ENCODE peak calls at places on chromosome 2, in nine cellular contexts. G is HCT116, Q is prostate gland, L is thoracic aorta, E is upper lobe of left lung, N is mammary epithelial cell, A is tibial artery, M is kidney, C is upper lobe of right lung. F is an unnamed sample.
A peak's percentile ranks its signal among the peaks of the same experiment; 100 is the strongest.

GRCh38 chr2:134127496-134127895 is 126.4 kb upstream of the MGAT5 start:
- DNase-seq in N (no peak), E (no peak), M (no peak), C (no peak), G (no peak), A (no peak), L (no peak), Q (no peak), F (peak; percentile 8)

GRCh38 chr2:280655-281110 is 7.2 kb downstream of the ALKAL2 start:
- DNase-seq in Q (no peak), N (no peak), L (no peak), M (no peak), C (no peak), A (no peak), E (no peak), G (no peak), F (no peak)

GRCh38 chr2:233356546-233357308 is 2.4 kb downstream of the DGKD start:
- DNase-seq in E (peak; percentile 65), N (no peak), L (no peak), Q (no peak), C (peak; percentile 52), M (no peak), G (no peak), A (no peak), F (no peak)

GRCh38 chr2:73933194-73933593 is 6.5 kb downstream of the DGUOK start:
- DNase-seq in G (no peak), Q (no peak), E (peak; percentile 58), L (no peak), A (no peak), C (no peak), M (no peak), N (peak; percentile 39), F (no peak)

GRCh38 chr2:85164145-85164559 is 31.0 kb downstream of the TCF7L1 start:
- DNase-seq in Q (no peak), E (peak; percentile 42), M (no peak), C (no peak), L (no peak), A (no peak), G (no peak), N (no peak), F (no peak)

GRCh38 chr2:145184741-145185671 is 665.1 kb upstream of the ZEB2 start:
- DNase-seq in E (no peak), A (no peak), Q (no peak), M (no peak), C (no peak), G (no peak), L (no peak), N (no peak), F (no peak)

GRCh38 chr2:15180379-15180778 is 380.8 kb downstream of the NBAS start:
- DNase-seq in L (no peak), C (no peak), N (no peak), M (no peak), A (no peak), Q (no peak), E (no peak), G (no peak), F (no peak)

GRCh38 chr2:26631401-26631800 is 9.8 kb downstream of the CIB4 start:
- DNase-seq in E (no peak), A (no peak), L (no peak), G (no peak), M (no peak), Q (no peak), N (no peak), C (no peak), F (no peak)

GRCh38 chr2:113973856-113974255 is 84.0 kb downstream of the ACTR3 start:
- DNase-seq in A (no peak), L (no peak), Q (no peak), M (no peak), G (no peak), N (no peak), E (no peak), C (no peak), F (no peak)

GRCh38 chr2:63589148-63589972 is 597 bp downstream of the MDH1 start:
- DNase-seq in Q (no peak), L (no peak), G (no peak), A (no peak), N (no peak), E (no peak), M (no peak), C (no peak), F (no peak)

GRCh38 chr2:206084870-206085741 is 868 bp downstream of the INO80D start:
- DNase-seq in A (peak; percentile 23), L (no peak), C (peak; percentile 80), Q (peak; percentile 21), M (peak; percentile 84), G (no peak), N (peak; percentile 24), E (peak; percentile 27), F (peak; percentile 41)

GRCh38 chr2:157441072-157441454 is 2.8 kb downstream of the CYTIP start:
- DNase-seq in Q (no peak), G (no peak), M (no peak), C (no peak), N (no peak), L (no peak), E (peak; percentile 41), A (no peak), F (peak; percentile 68)

GRCh38 chr2:188028739-188029138 is 262.9 kb upstream of the GULP1 start:
- DNase-seq in A (no peak), E (no peak), C (no peak), Q (no peak), N (no peak), G (no peak), L (no peak), M (no peak), F (no peak)

GRCh38 chr2:188024811-188025210 is 266.9 kb upstream of the GULP1 start:
- DNase-seq in A (no peak), Q (no peak), E (no peak), G (no peak), N (no peak), C (no peak), L (no peak), M (no peak), F (no peak)

GRCh38 chr2:188022389-188022788 is 269.3 kb upstream of the GULP1 start:
- DNase-seq in A (no peak), L (no peak), N (no peak), M (no peak), C (no peak), G (no peak), Q (no peak), E (no peak), F (no peak)

GRCh38 chr2:188023035-188023434 is 268.6 kb upstream of the GULP1 start:
- DNase-seq in G (no peak), C (no peak), L (no peak), N (no peak), Q (no peak), A (no peak), E (no peak), M (no peak), F (no peak)
- H3K9me3 ChIP-seq in G (no peaks in the 10 kb centered on the region), C (no peaks in the 10 kb centered on the region), L (no peaks in the 10 kb centered on the region), N (peaks cover 2% of the 10 kb centered on the region), Q (no peaks in the 10 kb centered on the region), A (no peaks in the 10 kb centered on the region), E (no peaks in the 10 kb centered on the region), M (no peaks in the 10 kb centered on the region), F (no peaks in the 10 kb centered on the region)

GRCh38 chr2:44955593-44956449 is 14.3 kb downstream of the SIX3 start:
- DNase-seq in Q (peak; percentile 49), M (peak; percentile 91), L (no peak), G (peak; percentile 46), C (peak; percentile 89), N (peak; percentile 54), A (peak; percentile 60), E (peak; percentile 53), F (peak; percentile 69)
- H3K4me3 ChIP-seq in Q (no peak overlapping the region), M (peak overlapping the region; percentile 48), L (peak overlapping the region; percentile 54), G (peak overlapping the region; percentile 37), C (no peak overlapping the region), N (peak overlapping the region; percentile 25), A (peak overlapping the region; percentile 34), E (peak overlapping the region; percentile 22), F (no peak overlapping the region)

DNA sequence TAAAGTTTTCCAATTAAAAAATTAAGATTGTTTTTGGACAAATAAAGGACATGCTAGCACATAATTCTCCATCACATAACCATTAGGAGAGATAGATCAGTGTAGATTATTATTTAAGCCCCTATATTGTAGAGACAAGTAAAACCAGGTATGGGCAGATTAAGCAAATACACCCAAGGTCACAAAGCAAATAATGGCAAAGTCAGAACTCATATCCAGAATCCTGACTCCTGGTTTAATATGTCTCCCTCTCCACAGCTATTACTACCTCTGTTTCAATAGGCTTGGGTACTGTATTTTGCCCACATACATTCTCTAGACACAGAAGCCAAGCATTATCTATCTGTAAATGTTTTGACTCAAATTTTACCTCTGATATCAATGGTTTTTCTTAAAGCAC is 282.3 kb downstream of the EPHA4 start:
- DNase-seq in E (no peak), C (no peak), G (no peak), N (no peak), A (no peak), L (no peak), M (no peak), Q (no peak), F (no peak)
- H3K4me1 ChIP-seq in E (no peaks in the 10 kb centered on the region), C (no peaks in the 10 kb centered on the region), G (no peaks in the 10 kb centered on the region), N (no peaks in the 10 kb centered on the region), A (no peaks in the 10 kb centered on the region), L (no peaks in the 10 kb centered on the region), M (no peaks in the 10 kb centered on the region), Q (no peaks in the 10 kb centered on the region), F (no peaks in the 10 kb centered on the region)

GRCh38 chr2:41998201-41998781 is 49.5 kb upstream of the PKDCC start:
- DNase-seq in C (no peak), Q (no peak), A (no peak), G (no peak), L (no peak), E (no peak), N (no peak), M (no peak), F (no peak)

GRCh38 chr2:41999882-42000281 is 47.9 kb upstream of the PKDCC start:
- DNase-seq in L (no peak), M (no peak), A (no peak), Q (no peak), G (no peak), N (no peak), C (no peak), E (no peak), F (no peak)

GRCh38 chr2:41994661-41995060 is 53.2 kb upstream of the PKDCC start:
- DNase-seq in A (no peak), N (no peak), E (no peak), L (no peak), M (no peak), C (no peak), G (no peak), Q (no peak), F (no peak)

GRCh38 chr2:42001696-42002331 is 46.0 kb upstream of the PKDCC start:
- DNase-seq in L (no peak), G (no peak), N (no peak), A (no peak), C (no peak), Q (no peak), E (no peak), M (no peak), F (no peak)

DNA sequence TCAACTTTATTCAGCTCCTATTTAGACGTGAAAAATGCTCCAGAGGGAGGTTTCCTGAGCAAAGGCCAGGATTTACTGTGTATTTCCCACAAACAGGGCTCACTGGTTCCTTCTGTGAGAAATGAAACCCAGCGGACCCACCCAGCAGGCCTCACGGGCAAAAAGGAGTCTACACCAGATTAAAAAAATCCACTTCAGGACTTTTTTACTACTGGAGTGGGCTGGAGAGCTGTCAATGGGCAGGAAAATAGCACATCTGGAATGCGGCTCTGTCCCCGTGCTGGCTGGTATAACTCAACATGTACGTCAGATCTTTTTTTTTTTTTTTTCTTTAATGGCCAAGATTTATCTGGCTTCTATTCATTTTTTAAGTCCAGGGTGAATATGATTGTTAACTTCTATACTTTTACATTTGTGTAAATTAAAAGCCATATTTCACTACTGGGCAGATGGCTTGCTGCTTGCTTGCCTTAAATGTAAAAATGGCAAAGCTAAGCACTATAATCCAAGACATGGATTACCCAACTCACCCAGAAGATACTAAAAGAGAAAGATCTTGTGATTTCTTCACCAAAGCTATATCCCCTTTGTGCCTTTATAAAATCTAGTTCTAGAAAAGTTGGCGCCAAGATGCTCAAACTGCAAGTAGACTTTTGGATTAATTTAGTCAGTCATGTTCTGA is 48.9 kb upstream of the PKDCC start:
- DNase-seq in N (no peak), G (no peak), E (no peak), A (peak; percentile 38), L (no peak), M (no peak), Q (no peak), C (no peak), F (no peak)
- H3K9me3 ChIP-seq in N (no peaks in the 10 kb centered on the region), G (no peaks in the 10 kb centered on the region), E (no peaks in the 10 kb centered on the region), A (no peaks in the 10 kb centered on the region), L (no peaks in the 10 kb centered on the region), M (no peaks in the 10 kb centered on the region), Q (no peaks in the 10 kb centered on the region), C (no peaks in the 10 kb centered on the region), F (no peaks in the 10 kb centered on the region)

F was measured in CD8-positive, alpha-beta memory T cell.